ENCODE peak calls at places on chromosomes 5 and 9, in four cellular contexts. L is HCT116, K is H1, V is HepG2. X is an unnamed sample.

GRCh38 chr9:69171517-69171916 is 2.6 kb upstream of the TJP2 start:
- DNase-seq in V (no peak), L (no peak), K (no peak), X (no peak)

GRCh38 chr9:120890415-120891254 is 13.6 kb upstream of the PHF19 start:
- DNase-seq in K (no peak), V (no peak), L (no peak), X (peak)

GRCh38 chr9:81108391-81108790 is 581.0 kb downstream of the TLE1 start:
- DNase-seq in K (no peak), V (no peak), L (no peak), X (no peak)

GRCh38 chr9:91034976-91035824 is 233.6 kb downstream of the SYK start:
- DNase-seq in V (no peak), K (no peak), L (no peak), X (no peak)

GRCh38 chr9:135811796-135812195 is 95.5 kb downstream of the CAMSAP1 start:
- DNase-seq in V (no peak), K (no peak), L (no peak), X (no peak)

GRCh38 chr5:148224131-148224742 is 14.1 kb upstream of the MARCOL start:
- DNase-seq in K (no peak), V (no peak), L (no peak), X (no peak)

GRCh38 chr9:105930007-105930627 is 235.8 kb downstream of the TMEM38B start:
- DNase-seq in K (no peak), V (no peak), L (no peak), X (no peak)

GRCh38 chr9:71755230-71755629 is 13.1 kb downstream of the CEMIP2 start:
- DNase-seq in K (no peak), V (peak), L (no peak), X (no peak)

GRCh38 chr5:159362190-159362589 is 31.9 kb upstream of the IL12B start:
- DNase-seq in L (no peak), K (no peak), V (no peak), X (no peak)

GRCh38 chr9:90830051-90830450 is 28.4 kb downstream of the SYK start:
- DNase-seq in V (no peak), K (no peak), L (no peak), X (no peak)

GRCh38 chr9:92332577-92333287 is 7.0 kb downstream of the CENPP start:
- DNase-seq in V (no peak), L (no peak), K (no peak), X (no peak)

GRCh38 chr5:9766581-9766980 is 136.4 kb upstream of the TAS2R1 start:
- DNase-seq in L (no peak), V (no peak), K (no peak), X (no peak)

GRCh38 chr5:132674671-132675506 is 1.1 kb downstream of the IL4 start:
- DNase-seq in L (peak), K (no peak), V (peak), X (no peak)

GRCh38 chr5:126028336-126028735 is 394.9 kb upstream of the GRAMD2B start:
- DNase-seq in K (no peak), L (no peak), V (no peak), X (no peak)
- TF ChIP-seq FOSL1 in K (no peak), L (no peak), V (no peak), X (no peak)

GRCh38 chr9:128245293-128246151 is 30.3 kb downstream of the GOLGA2 start:
- DNase-seq in L (no peak), K (no peak), V (peak), X (no peak)

GRCh38 chr9:128243486-128244415 is 32.1 kb downstream of the GOLGA2 start:
- DNase-seq in V (no peak), L (no peak), K (no peak), X (no peak)

GRCh38 chr9:128242828-128243485 is 32.9 kb downstream of the GOLGA2 start:
- DNase-seq in V (no peak), L (no peak), K (no peak), X (no peak)

GRCh38 chr9:128246471-128246870 is 29.3 kb downstream of the GOLGA2 start:
- DNase-seq in L (no peak), K (no peak), V (no peak), X (no peak)

GRCh38 chr9:128244443-128245226 is 31.2 kb downstream of the GOLGA2 start:
- DNase-seq in V (peak), L (no peak), K (no peak), X (peak)
- TF ChIP-seq FOSL1 in V (no peak), L (no peak), K (no peak), X (no peak)

DNA sequence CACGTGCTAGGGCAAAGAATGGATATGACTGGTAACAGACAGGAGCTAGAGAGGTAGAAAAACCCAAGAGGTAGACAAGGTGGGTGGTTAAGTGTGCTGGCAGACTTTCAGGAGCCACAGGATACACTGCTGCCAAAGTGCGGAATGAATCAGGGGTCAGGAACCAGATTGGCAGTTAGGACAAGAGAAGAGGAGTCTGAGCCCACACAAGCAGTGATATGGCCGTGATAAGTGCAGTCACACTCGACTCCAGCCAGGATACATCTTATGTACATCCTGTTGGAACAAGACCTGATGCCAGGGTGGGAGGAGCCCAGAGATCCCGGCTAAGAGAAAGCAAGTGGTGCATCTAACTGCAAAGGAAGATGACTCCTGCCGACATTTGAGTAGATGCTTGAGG is 10.0 kb downstream of the SLIT3 start:
- DNase-seq in K (no peak), L (no peak), V (no peak), X (no peak)
- TF ChIP-seq FOSL1 in K (no peak), L (no peak), V (no peak), X (no peak)

DNA sequence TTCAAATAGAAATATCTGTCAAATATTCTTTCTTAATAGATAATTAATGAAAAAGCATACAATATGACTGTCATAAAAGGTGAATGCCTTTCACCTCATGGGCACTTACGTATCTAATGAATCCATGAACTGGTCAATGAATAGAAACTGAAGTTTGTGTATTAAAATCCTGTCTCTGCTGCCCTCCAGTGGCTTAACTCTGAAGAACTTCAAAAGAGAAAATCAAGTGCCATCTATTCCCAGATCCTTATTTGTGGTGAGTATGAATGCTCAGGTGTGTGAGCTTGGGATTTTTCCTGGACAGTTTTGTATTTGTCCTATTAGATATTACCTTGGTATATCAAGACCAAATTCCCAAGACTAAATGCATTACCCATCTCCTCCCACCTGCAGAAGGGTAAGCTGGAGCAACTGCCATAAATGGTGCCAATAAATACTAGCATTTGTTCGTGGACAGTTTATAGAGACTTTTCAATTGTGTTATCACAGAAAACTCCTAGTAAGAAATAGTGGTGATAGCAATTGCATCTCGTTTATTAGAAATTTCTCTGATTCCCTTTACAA is 44.0 kb upstream of the SVEP1 start:
- DNase-seq in K (peak), L (peak), V (peak), X (peak)
- TF ChIP-seq FOSL1 in K (no peak), L (no peak), V (no peak), X (no peak)

GRCh38 chr9:118418887-118419620 is 714.9 kb downstream of the TLR4 start:
- DNase-seq in V (no peak), L (no peak), K (no peak), X (no peak)
- TF ChIP-seq FOSL1 in V (no peak), L (no peak), K (no peak), X (no peak)

GRCh38 chr5:79901631-79902030 is 89.4 kb downstream of the MTX3 start:
- DNase-seq in L (no peak), V (no peak), K (no peak), X (no peak)
- TF ChIP-seq FOSL1 in L (no peak), V (no peak), K (no peak), X (no peak)